ENCODE peak calls at places on chromosomes 2 and 18, in eight cellular contexts. Y is type B pancreatic cell, X is cardiac muscle cell, G is body of pancreas, L is epithelial cell of esophagus, I is endothelial cell of umbilical vein, D is PC-9, W is dorsolateral prefrontal cortex. E is an unnamed sample.

GRCh38 chr18:46675112-46675511 is 18.1 kb upstream of the LOXHD1 start:
- DNase-seq in Y (no peak), X (no peak), G (no peak), L (no peak), I (no peak), D (no peak), W (no peak), E (no peak)

GRCh38 chr2:32976409-32977063 is 29.8 kb downstream of the LTBP1 start:
- DNase-seq in Y (no peak), X (no peak), G (peak), L (peak), I (no peak), D (no peak), W (no peak), E (no peak)

GRCh38 chr18:50742947-50743346 is 76.9 kb downstream of the MRO start:
- DNase-seq in Y (no peak), X (no peak), G (no peak), L (no peak), I (no peak), D (no peak), W (no peak), E (no peak)

GRCh38 chr2:137737559-137737958 is 226.7 kb upstream of the HNMT start:
- DNase-seq in Y (no peak), X (no peak), G (no peak), L (no peak), I (no peak), D (no peak), W (no peak), E (no peak)

GRCh38 chr18:8704361-8705279 is 736 bp upstream of the MTCL1 start:
- DNase-seq in Y (peak), X (peak), G (peak), L (peak), I (peak), D (peak), W (peak), E (peak)

GRCh38 chr2:148391324-148391723 is 253.2 kb upstream of the EPC2 start:
- DNase-seq in Y (no peak), X (no peak), G (no peak), L (peak), I (peak), D (no peak), W (no peak), E (no peak)

GRCh38 chr2:189633392-189633811 is 27.9 kb upstream of the ASNSD1 start:
- DNase-seq in Y (no peak), X (no peak), G (no peak), L (peak), I (peak), D (no peak), W (no peak), E (no peak)

GRCh38 chr2:85410584-85411404 is 628 bp upstream of the CAPG start:
- DNase-seq in Y (no peak), X (no peak), G (no peak), L (peak), I (no peak), D (peak), W (no peak), E (no peak)

GRCh38 chr2:8086796-8087479 is 594.9 kb upstream of the ID2 start:
- DNase-seq in Y (no peak), X (no peak), G (no peak), L (peak), I (no peak), D (no peak), W (no peak), E (no peak)

GRCh38 chr18:55641501-55641900 is 53.5 kb upstream of the TCF4 start:
- DNase-seq in Y (no peak), X (no peak), G (no peak), L (no peak), I (no peak), D (no peak), W (no peak), E (no peak)

GRCh38 chr2:208698114-208698513 is 291.5 kb downstream of the PTH2R start:
- DNase-seq in Y (no peak), X (no peak), G (no peak), L (no peak), I (no peak), D (no peak), W (no peak), E (no peak)

GRCh38 chr2:124320072-124320471 is 295.0 kb downstream of the CNTNAP5 start:
- DNase-seq in Y (no peak), X (no peak), G (no peak), L (no peak), I (no peak), D (no peak), W (no peak), E (no peak)

GRCh38 chr2:38599706-38600105 is 3.0 kb downstream of the HNRNPLL start:
- DNase-seq in Y (no peak), X (no peak), G (no peak), L (no peak), I (no peak), D (no peak), W (no peak), E (no peak)

GRCh38 chr18:68796936-68797690 is 767 bp upstream of the CCDC102B start:
- DNase-seq in Y (no peak), X (no peak), G (no peak), L (peak), I (peak), D (no peak), W (no peak), E (no peak)

DNA sequence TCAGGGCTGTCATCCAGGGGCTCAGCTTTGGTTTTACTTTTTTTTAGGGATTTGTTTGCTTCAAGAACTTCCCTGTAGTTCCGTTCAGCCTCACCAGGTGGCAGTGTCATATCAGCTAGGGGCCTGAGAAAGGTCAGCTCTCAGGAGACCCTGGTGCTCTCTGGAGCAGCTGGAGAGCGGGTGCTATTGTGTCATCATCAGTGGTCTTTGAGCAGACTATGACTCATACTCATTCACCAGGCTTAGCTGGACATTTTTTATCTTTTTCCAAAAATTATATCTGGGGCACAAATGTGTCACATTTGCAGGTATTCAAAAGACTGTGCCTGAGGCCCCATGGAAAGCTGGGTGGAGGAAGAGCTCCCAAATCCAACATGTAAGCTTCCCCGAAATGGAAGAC is 24.4 kb downstream of the ZNF892 start:
- DNase-seq in Y (no peak), X (peak), G (peak), L (peak), I (peak), D (peak), W (peak), E (peak)
- TF ChIP-seq CTCF in Y (peak), X (peak), G (peak), L (peak), I (peak), D (peak), W (peak), E (peak)

GRCh38 chr18:29879763-29880162 is 1162.8 kb downstream of the DSC3 start:
- DNase-seq in Y (no peak), X (no peak), G (no peak), L (no peak), I (no peak), D (no peak), W (no peak), E (no peak)

GRCh38 chr18:29873211-29873610 is 1169.3 kb downstream of the DSC3 start:
- DNase-seq in Y (no peak), X (no peak), G (no peak), L (no peak), I (no peak), D (no peak), W (no peak), E (no peak)

DNA sequence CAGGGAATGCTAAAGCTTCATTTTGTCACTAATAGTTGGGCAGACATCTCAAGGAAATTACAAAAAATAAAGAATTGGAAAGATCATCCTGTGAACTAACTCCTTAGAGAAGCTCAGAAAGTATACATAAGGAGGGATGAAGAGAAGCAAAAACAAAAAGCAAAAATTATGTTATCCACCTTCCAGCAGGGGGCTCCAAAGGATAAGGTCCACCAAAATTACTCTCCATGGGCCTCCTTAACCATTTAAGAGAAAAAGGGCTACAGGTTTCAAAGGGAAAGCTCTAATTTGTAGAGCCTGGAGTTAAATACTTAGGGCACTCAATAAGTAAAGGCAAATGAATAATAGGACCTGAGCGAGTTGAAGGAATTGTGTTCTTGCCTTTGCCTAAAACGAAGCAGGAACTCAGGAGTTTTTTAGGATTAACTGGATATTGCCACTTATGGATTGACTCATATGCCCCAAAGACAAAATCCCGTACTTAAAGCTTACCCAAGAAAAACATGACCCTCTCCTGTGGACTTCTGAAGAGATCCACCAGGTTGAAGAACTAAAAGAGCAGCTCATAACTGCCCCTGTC is 1167.9 kb downstream of the DSC3 start:
- DNase-seq in Y (no peak), X (peak), G (no peak), L (peak), I (peak), D (peak), W (no peak), E (peak)
- TF ChIP-seq CTCF in Y (peak), X (peak), G (no peak), L (peak), I (peak), D (peak), W (peak), E (peak)

DNA sequence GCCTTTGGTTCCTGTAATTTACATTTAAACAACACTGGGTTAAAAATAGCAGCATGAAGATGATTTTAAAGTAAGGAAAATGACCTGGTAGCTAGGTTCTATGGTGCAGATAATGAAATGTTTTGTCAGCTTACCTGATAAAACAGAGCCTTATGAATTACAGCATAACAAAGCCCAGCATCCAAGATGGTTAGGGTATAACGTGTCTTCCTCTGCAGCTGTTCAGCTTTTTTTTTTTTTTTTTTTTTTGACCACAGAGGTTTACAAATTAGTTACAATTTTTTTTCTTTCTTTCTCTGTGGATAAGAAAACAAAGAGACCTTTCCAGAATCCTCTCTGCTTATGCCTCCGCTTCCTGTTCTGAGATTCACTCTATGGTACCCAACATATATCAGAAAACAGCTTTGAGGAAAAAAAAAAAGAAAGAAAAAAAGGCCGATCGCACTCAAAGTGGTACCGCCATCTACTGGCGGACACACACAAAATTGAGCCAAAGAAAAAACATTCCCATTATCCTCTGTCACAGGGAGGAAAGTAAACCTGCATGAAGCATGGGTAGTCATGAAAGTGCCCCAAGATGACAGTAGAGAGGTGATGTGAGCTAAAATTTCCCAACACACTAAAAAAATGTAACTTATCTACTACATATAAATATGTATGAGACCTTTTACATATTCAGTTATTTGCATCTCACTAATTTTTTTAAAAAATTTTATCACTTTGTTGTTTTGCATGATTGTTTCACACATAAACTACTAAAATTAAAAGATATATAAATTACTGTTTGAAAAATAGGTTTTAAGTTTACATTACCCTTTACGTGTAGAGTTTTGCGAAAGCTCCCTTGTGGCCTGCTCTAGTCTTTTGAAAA is at the start of gene SCN3A:
- DNase-seq in Y (no peak), X (peak), G (peak), L (peak), I (peak), D (peak), W (peak), E (no peak)
- TF ChIP-seq CTCF in Y (peak), X (peak), G (no peak), L (peak), I (peak), D (peak), W (peak), E (peak)

GRCh38 chr2:27133905-27134780 is at the start of gene PREB:
- DNase-seq in Y (peak), X (peak), G (peak), L (peak), I (peak), D (peak), W (peak), E (peak)

GRCh38 chr2:27135471-27135955 is 1.1 kb upstream of the PREB start:
- DNase-seq in Y (no peak), X (no peak), G (no peak), L (no peak), I (no peak), D (no peak), W (no peak), E (no peak)

GRCh38 chr2:27133195-27133875 is 1.1 kb downstream of the PREB start:
- DNase-seq in Y (no peak), X (no peak), G (peak), L (no peak), I (no peak), D (no peak), W (no peak), E (no peak)

GRCh38 chr2:27136751-27137150 is 2.3 kb upstream of the PREB start:
- DNase-seq in Y (no peak), X (no peak), G (no peak), L (no peak), I (no peak), D (no peak), W (no peak), E (no peak)

DNA sequence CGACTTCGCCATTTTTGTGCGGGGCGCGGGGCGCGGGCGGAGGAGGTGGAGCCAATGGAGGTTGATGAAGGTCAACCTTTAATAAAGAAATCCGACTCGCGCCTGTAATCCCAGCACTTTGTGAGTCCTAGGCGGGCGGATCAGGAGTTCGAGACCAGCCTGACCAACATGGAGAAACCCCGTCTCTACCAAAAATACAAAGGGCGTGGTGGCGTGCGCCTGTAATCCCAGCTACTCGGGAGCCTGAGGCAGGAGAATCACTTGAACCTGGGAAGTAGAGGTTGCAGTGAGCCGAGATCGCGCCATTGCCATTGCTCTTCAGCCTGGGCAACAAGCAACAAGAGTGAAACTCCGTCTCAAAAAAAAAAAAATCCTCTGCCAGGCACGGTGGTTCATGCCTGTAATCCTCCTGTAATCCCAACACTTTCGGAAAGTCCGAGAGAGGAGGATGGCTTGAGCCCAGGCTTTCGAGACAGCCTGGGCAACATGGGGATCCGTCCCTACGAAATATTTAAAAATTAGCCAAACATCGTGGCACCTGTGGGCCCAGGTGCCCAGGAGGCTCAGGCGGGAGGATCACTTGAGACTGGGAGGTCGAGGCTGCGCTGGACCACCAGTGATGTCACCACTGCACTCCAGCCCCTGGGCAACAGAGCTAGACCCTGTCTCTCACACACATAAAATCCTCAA is 490 bp upstream of the PREB start:
- DNase-seq in Y (no peak), X (no peak), G (no peak), L (no peak), I (no peak), D (no peak), W (no peak), E (no peak)
- TF ChIP-seq CTCF in Y (no peak), X (no peak), G (no peak), L (no peak), I (no peak), D (no peak), W (no peak), E (no peak)

GRCh38 chr18:49628993-49629795 is 67.3 kb downstream of the LIPG start:
- DNase-seq in Y (no peak), X (no peak), G (peak), L (no peak), I (no peak), D (no peak), W (peak), E (no peak)
- TF ChIP-seq CTCF in Y (peak), X (peak), G (no peak), L (peak), I (no peak), D (no peak), W (no peak), E (peak)

GRCh38 chr2:198322275-198322674 is 517.9 kb downstream of the PLCL1 start:
- DNase-seq in Y (no peak), X (peak), G (no peak), L (no peak), I (no peak), D (no peak), W (peak), E (no peak)
- TF ChIP-seq CTCF in Y (peak), X (peak), G (no peak), L (peak), I (peak), D (no peak), W (no peak), E (peak)

DNA sequence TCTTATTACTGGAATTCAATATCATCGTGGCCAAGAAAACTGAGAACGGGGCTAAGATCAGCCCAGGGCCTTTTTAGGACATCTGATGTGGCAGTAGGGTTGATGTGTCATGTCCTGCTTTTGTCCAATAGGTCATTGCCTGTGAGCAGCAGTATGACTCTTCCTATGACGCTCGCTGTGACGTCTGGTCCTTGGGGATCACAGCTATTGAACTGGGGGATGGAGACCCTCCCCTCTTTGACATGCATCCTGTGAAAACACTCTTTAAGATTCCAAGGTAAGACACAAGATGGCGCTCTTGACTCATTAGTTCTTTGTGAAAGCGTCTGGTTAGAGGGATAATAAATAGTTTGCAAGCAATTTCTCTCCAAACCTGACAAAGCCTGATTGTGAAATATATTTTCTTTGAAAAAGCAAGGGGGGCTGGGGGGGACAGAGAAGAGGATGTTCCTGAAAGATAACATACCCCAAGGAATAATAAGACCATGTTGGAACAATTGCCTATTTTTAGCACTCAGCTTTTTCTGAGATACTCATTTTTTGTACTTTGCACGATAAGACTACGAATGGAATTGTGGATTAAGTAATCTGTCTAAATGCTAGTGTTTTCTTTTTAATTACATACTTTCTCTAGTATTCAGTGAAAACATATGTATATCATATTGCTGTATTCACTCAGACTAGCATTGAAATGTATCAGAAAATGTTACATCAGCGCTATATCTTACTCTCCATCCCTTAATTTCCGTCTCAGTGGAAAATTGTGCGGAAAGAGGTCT is 58.1 kb downstream of the MYO3B start:
- DNase-seq in Y (no peak), X (peak), G (no peak), L (peak), I (peak), D (peak), W (no peak), E (peak)
- TF ChIP-seq CTCF in Y (peak), X (peak), G (no peak), L (peak), I (peak), D (peak), W (peak), E (peak)

GRCh38 chr2:236731767-236732580 is 162.3 kb downstream of the ACKR3 start:
- DNase-seq in Y (no peak), X (no peak), G (peak), L (peak), I (no peak), D (peak), W (peak), E (no peak)
- TF ChIP-seq CTCF in Y (no peak), X (no peak), G (no peak), L (no peak), I (no peak), D (no peak), W (no peak), E (no peak)

GRCh38 chr2:168849610-168850009 is 40.6 kb downstream of the SPC25 start:
- DNase-seq in Y (no peak), X (peak), G (peak), L (peak), I (peak), D (no peak), W (no peak), E (no peak)
- TF ChIP-seq CTCF in Y (no peak), X (peak), G (peak), L (peak), I (peak), D (no peak), W (no peak), E (no peak)

DNA sequence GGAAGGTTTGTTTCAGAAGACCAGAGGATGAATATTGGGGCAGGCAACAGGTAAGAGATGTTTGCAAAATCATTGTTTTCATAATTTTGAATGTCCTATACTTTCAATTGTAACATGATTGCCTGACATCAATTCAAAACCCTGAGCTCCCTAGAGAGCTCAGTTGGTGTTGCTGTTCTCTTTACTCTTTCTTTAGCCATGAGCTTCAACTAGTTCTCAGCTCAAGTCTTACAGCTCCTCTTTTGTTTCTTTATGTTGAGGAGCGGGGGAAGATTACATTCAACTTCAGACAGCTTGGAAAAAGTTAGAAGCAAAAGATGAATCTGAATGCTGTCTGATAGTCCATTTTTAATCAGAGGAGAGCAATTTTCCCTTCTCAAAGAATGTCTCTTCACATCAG is 144.8 kb upstream of the TACR1 start:
- DNase-seq in Y (no peak), X (no peak), G (no peak), L (no peak), I (no peak), D (no peak), W (no peak), E (no peak)
- TF ChIP-seq CTCF in Y (no peak), X (no peak), G (no peak), L (no peak), I (no peak), D (no peak), W (no peak), E (no peak)